ENCODE peak calls at places on chromosomes 11 and 22, in eight cellular contexts. I, U, R, M, K, P, V and T are unnamed samples.

GRCh38 chr11:77198440-77198849 is 70.4 kb downstream of the MYO7A start:
- DNase-seq in I (peak; percentile 20), U (no peak), R (peak; percentile 5), M (peak; percentile 18), K (no peak), P (peak; percentile 7), V (no peak), T (no peak)

GRCh38 chr11:62026739-62027138 is 59.3 kb upstream of the FTH1 start:
- DNase-seq in I (no peak), U (no peak), R (no peak), M (no peak), K (no peak), P (no peak), V (no peak), T (no peak)

GRCh38 chr22:44186121-44186510 is 5.4 kb downstream of the PARVG start:
- DNase-seq in I (no peak), U (no peak), R (no peak), M (no peak), K (no peak), P (no peak), V (no peak), T (no peak)

GRCh38 chr11:3128356-3129180 is 36.5 kb downstream of the OSBPL5 start:
- DNase-seq in I (no peak), U (no peak), R (no peak), M (no peak), K (no peak), P (no peak), V (no peak), T (no peak)

GRCh38 chr11:17927643-17928343 is 85.1 kb downstream of the SERGEF start:
- DNase-seq in I (no peak), U (no peak), R (no peak), M (no peak), K (no peak), P (peak; percentile 82), V (no peak), T (no peak)

GRCh38 chr11:134599180-134599810 is 187.3 kb upstream of the B3GAT1 start:
- DNase-seq in I (no peak), U (no peak), R (peak; percentile 12), M (no peak), K (no peak), P (no peak), V (no peak), T (no peak)

GRCh38 chr11:48074425-48075181 is 94.2 kb downstream of the PTPRJ start:
- DNase-seq in I (no peak), U (no peak), R (no peak), M (no peak), K (no peak), P (no peak), V (no peak), T (no peak)

GRCh38 chr11:68749061-68749491 is 2.2 kb downstream of the TESMIN start:
- DNase-seq in I (no peak), U (no peak), R (no peak), M (no peak), K (no peak), P (no peak), V (no peak), T (no peak)

GRCh38 chr11:10604340-10604748 is 35.9 kb upstream of the LYVE1 start:
- DNase-seq in I (peak; percentile 83), U (peak; percentile 31), R (no peak), M (peak; percentile 51), K (no peak), P (peak; percentile 87), V (no peak), T (peak; percentile 79)

GRCh38 chr22:46951326-46951725 is 188.9 kb downstream of the TBC1D22A start:
- DNase-seq in I (no peak), U (no peak), R (no peak), M (no peak), K (no peak), P (no peak), V (no peak), T (no peak)

GRCh38 chr11:72573380-72573949 is 100.8 kb downstream of the PDE2A start:
- DNase-seq in I (peak; percentile 35), U (peak; percentile 11), R (peak; percentile 40), M (peak; percentile 43), K (peak; percentile 19), P (peak; percentile 51), V (no peak), T (no peak)

GRCh38 chr11:68090706-68091105 is 30.5 kb downstream of the CHKA start:
- DNase-seq in I (no peak), U (peak; percentile 39), R (peak; percentile 48), M (peak; percentile 64), K (no peak), P (no peak), V (no peak), T (no peak)

GRCh38 chr11:40219401-40219800 is 1240.1 kb downstream of the LRRC4C start:
- DNase-seq in I (no peak), U (no peak), R (no peak), M (no peak), K (no peak), P (no peak), V (no peak), T (no peak)

GRCh38 chr11:10091314-10092045 is 202.5 kb downstream of the SBF2 start:
- DNase-seq in I (no peak), U (no peak), R (no peak), M (no peak), K (no peak), P (no peak), V (no peak), T (no peak)

GRCh38 chr11:125147280-125147679 is 17.3 kb upstream of the PKNOX2 start:
- DNase-seq in I (no peak), U (no peak), R (no peak), M (no peak), K (no peak), P (no peak), V (no peak), T (no peak)